ENCODE peak calls at places on chromosomes 4 and X, in seven cellular contexts. Z is cardiac muscle cell, T is psoas muscle, N is foreskin fibroblast, B is H9, G is SK-N-SH, M is mammary epithelial cell. Q is an unnamed sample.

GRCh38 chr4:53855886-53856260 is 208.5 kb downstream of the CHIC2 start:
- DNase-seq in M (peak; percentile 44), Z (no peak), G (no peak), N (peak; percentile 87), B (no peak), T (no peak), Q (no peak)

GRCh38 chr4:81142744-81143143 is 72.3 kb downstream of the PRKG2 start:
- DNase-seq in N (peak; percentile 32), M (peak; percentile 28), G (no peak), T (no peak), B (no peak), Z (no peak), Q (no peak)

GRCh38 chr4:174575436-174575835 is 53.1 kb upstream of the HPGD start:
- DNase-seq in T (no peak), G (no peak), Z (no peak), B (no peak), N (no peak), M (no peak), Q (no peak)

GRCh38 chrX:70762285-70762684 is 146.2 kb downstream of the TEX11 start:
- DNase-seq in Z (peak; percentile 4), G (no peak), N (no peak), M (no peak), B (no peak), T (no peak), Q (peak; percentile 3)

GRCh38 chrX:8139713-8140112 is 31.4 kb downstream of the VCX2 start:
- DNase-seq in N (no peak), Z (no peak), B (no peak), G (no peak), M (peak; percentile 13), T (no peak), Q (no peak)

GRCh38 chr4:89397464-89397863 is 89.9 kb upstream of the GPRIN3 start:
- DNase-seq in B (no peak), G (no peak), N (no peak), T (no peak), M (no peak), Z (no peak), Q (no peak)

GRCh38 chr4:91963489-91963888 is 340.3 kb upstream of the GRID2 start:
- DNase-seq in G (no peak), Z (no peak), B (no peak), M (peak; percentile 23), T (no peak), N (peak; percentile 2), Q (no peak)

GRCh38 chrX:22629105-22629725 is 356.5 kb downstream of the CBLL2 start:
- DNase-seq in G (no peak), Z (no peak), M (peak; percentile 65), T (no peak), B (no peak), N (peak; percentile 20), Q (no peak)

GRCh38 chrX:10628906-10629305 is 8.5 kb upstream of the MID1 start:
- DNase-seq in T (no peak), M (peak; percentile 72), G (no peak), N (no peak), B (no peak), Z (no peak), Q (no peak)

GRCh38 chr4:88803600-88804096 is 106.0 kb upstream of the NAP1L5 start:
- DNase-seq in N (peak; percentile 94), G (no peak), B (no peak), Z (no peak), M (peak; percentile 82), T (peak; percentile 68), Q (no peak)

GRCh38 chr4:7756561-7757355 is 182.9 kb downstream of the AFAP1 start:
- DNase-seq in G (no peak), Z (no peak), M (peak; percentile 5), N (no peak), B (no peak), T (peak; percentile 39), Q (no peak)
- TF ChIP-seq CTCF in G (no peak), Z (no peak), M (no peak), N (no peak), B (no peak), T (no peak), Q (no peak)

GRCh38 chr4:57442834-57443291 is 332.7 kb upstream of the IGFBP7 start:
- DNase-seq in M (peak; percentile 29), G (peak; percentile 54), B (peak; percentile 75), Z (peak; percentile 73), T (no peak), N (no peak), Q (peak; percentile 73)
- TF ChIP-seq CTCF in M (peak; percentile 94), G (peak; percentile 78), B (peak; percentile 88), Z (peak; percentile 68), T (peak; percentile 44), N (peak; percentile 63), Q (peak; percentile 43)

GRCh38 chr4:129218355-129218754 is 122.4 kb downstream of the C4orf33 start:
- DNase-seq in G (no peak), M (no peak), N (no peak), B (no peak), Z (peak; percentile 21), T (no peak), Q (no peak)
- TF ChIP-seq CTCF in G (peak; percentile 54), M (no peak), N (no peak), B (peak; percentile 56), Z (peak; percentile 20), T (peak; percentile 26), Q (no peak)

DNA sequence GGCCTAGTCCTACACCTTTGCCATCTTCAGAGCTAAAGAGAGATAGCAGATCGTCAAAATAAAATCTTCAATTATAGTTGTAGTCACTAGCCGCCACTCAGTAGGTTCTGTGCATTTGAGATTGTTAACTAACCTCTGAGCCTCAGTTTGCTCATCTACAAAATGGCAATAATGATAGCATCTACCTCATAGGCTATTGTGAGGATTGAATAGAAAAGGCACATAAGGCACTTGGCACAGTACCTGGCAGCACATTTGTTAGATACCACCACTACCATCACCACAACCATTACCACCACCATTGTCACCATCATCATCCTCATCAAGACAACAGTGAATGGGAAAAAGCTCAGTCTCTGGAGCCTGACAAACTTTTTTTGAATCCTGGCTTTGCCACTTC is 134.6 kb downstream of the AMMECR1 start:
- DNase-seq in T (no peak), B (no peak), Z (no peak), G (no peak), N (no peak), M (no peak), Q (no peak)
- TF ChIP-seq CTCF in T (no peak), B (no peak), Z (no peak), G (no peak), N (no peak), M (no peak), Q (no peak)

GRCh38 chrX:74536142-74537010 is 78.0 kb downstream of the RLIM start:
- DNase-seq in N (peak; percentile 70), Z (peak; percentile 56), M (peak; percentile 47), B (peak; percentile 69), G (peak; percentile 86), T (peak; percentile 91), Q (peak; percentile 77)
- TF ChIP-seq CTCF in N (peak; percentile 26), Z (peak; percentile 41), M (peak; percentile 25), B (peak; percentile 35), G (peak; percentile 48), T (peak; percentile 33), Q (no peak)